ENCODE peak calls at places on chromosomes 12 and 14, in six cellular contexts. K is amygdala, S is RPMI8226, C is osteocyte, L is T-cell, E is T-helper 9 cell. B is an unnamed sample.

GRCh38 chr12:81598205-81598604 is 160.9 kb downstream of the PPFIA2 start:
- DNase-seq in K (no peak), S (no peak), C (no peak), L (no peak), E (no peak), B (no peak)

GRCh38 chr12:28591831-28592230 is 401.6 kb downstream of the CCDC91 start:
- DNase-seq in K (no peak), S (no peak), C (no peak), L (no peak), E (no peak), B (no peak)

GRCh38 chr14:93936926-93937325 is 9.8 kb downstream of the FAM181A start:
- DNase-seq in K (no peak), S (no peak), C (no peak), L (no peak), E (no peak), B (no peak)

GRCh38 chr14:92780444-92780843 is 13.7 kb upstream of the GOLGA5 start:
- DNase-seq in K (no peak), S (peak; percentile 50), C (no peak), L (no peak), E (no peak), B (no peak)

GRCh38 chr14:89444044-89444443 is 27.0 kb upstream of the FOXN3 start:
- DNase-seq in K (no peak), S (no peak), C (no peak), L (no peak), E (no peak), B (no peak)

GRCh38 chr12:9808531-9808930 is 18.8 kb upstream of the KLRF1 start:
- DNase-seq in K (no peak), S (no peak), C (no peak), L (no peak), E (no peak), B (no peak)

GRCh38 chr14:21215879-21216251 is 53.4 kb downstream of the HNRNPC start:
- DNase-seq in K (no peak), S (no peak), C (no peak), L (no peak), E (no peak), B (no peak)

GRCh38 chr12:59861635-59862034 is 265.8 kb downstream of the SLC16A7 start:
- DNase-seq in K (no peak), S (no peak), C (no peak), L (no peak), E (no peak), B (no peak)

GRCh38 chr12:5648692-5649338 is 216.9 kb downstream of the NTF3 start:
- DNase-seq in K (no peak), S (peak; percentile 57), C (no peak), L (no peak), E (no peak), B (no peak)

GRCh38 chr14:74519316-74520074 is 25.9 kb downstream of the ISCA2 start:
- DNase-seq in K (no peak), S (no peak), C (no peak), L (no peak), E (no peak), B (no peak)

GRCh38 chr14:105931808-105932483 is 405.6 kb downstream of the TMEM121 start:
- DNase-seq in K (no peak), S (no peak), C (no peak), L (no peak), E (no peak), B (no peak)

GRCh38 chr12:27899151-27899661 is 73.3 kb downstream of the PTHLH start:
- DNase-seq in K (no peak), S (no peak), C (no peak), L (no peak), E (no peak), B (no peak)

GRCh38 chr14:48398675-48399282 is 723.4 kb upstream of the MDGA2 start:
- DNase-seq in K (no peak), S (peak; percentile 23), C (no peak), L (no peak), E (no peak), B (no peak)

GRCh38 chr12:125461831-125462230 is 396.6 kb downstream of the AACS start:
- DNase-seq in K (no peak), S (no peak), C (no peak), L (no peak), E (no peak), B (no peak)